ENCODE peak calls at places on chromosomes 12 and 14, in eight cellular contexts. One of them, this sample, is unnamed.

GRCh38 chr12:112031472-112031871 is 18.2 kb downstream of the ERP29 start:
- DNase-seq in stimulated activated CD4-positive, alpha-beta T cell treated with anti-CD3 and anti-CD28 coated beads, TNF-alpha, amount 100 ng/mL, for 48 hours: no peak
- DNase-seq in amygdala: no peak
- DNase-seq in stimulated activated naive CD4-positive, alpha-beta T cell: no peak
- DNase-seq in A549: no peak
- DNase-seq in OCI-LY7: no peak
- DNase-seq in NCI-H1417: no peak
- DNase-seq in M059J: no peak
- DNase-seq in this sample: no peak

GRCh38 chr12:9099552-9100190 is 16.0 kb downstream of the A2M start:
- DNase-seq in stimulated activated CD4-positive, alpha-beta T cell treated with anti-CD3 and anti-CD28 coated beads, TNF-alpha, amount 100 ng/mL, for 48 hours: no peak
- DNase-seq in stimulated activated naive CD4-positive, alpha-beta T cell: no peak
- DNase-seq in M059J: no peak
- DNase-seq in amygdala: no peak
- DNase-seq in NCI-H1417: no peak
- DNase-seq in A549: no peak
- DNase-seq in OCI-LY7: no peak
- DNase-seq in this sample: no peak

GRCh38 chr14:60665178-60665555 is 15.9 kb upstream of the SIX1 start:
- DNase-seq in NCI-H1417: peak
- DNase-seq in stimulated activated CD4-positive, alpha-beta T cell treated with anti-CD3 and anti-CD28 coated beads, TNF-alpha, amount 100 ng/mL, for 48 hours: no peak
- DNase-seq in OCI-LY7: no peak
- DNase-seq in A549: no peak
- DNase-seq in stimulated activated naive CD4-positive, alpha-beta T cell: no peak
- DNase-seq in M059J: no peak
- DNase-seq in amygdala: no peak
- DNase-seq in this sample: no peak

GRCh38 chr14:106185837-106186233 is 659.5 kb downstream of the TMEM121 start:
- DNase-seq in A549: no peak
- DNase-seq in OCI-LY7: peak
- DNase-seq in amygdala: no peak
- DNase-seq in M059J: no peak
- DNase-seq in stimulated activated naive CD4-positive, alpha-beta T cell: peak
- DNase-seq in NCI-H1417: no peak
- DNase-seq in stimulated activated CD4-positive, alpha-beta T cell treated with anti-CD3 and anti-CD28 coated beads, TNF-alpha, amount 100 ng/mL, for 48 hours: peak
- DNase-seq in this sample: peak

GRCh38 chr12:77354766-77355362 is 289.5 kb upstream of the E2F7 start:
- DNase-seq in A549: no peak
- DNase-seq in M059J: peak
- DNase-seq in stimulated activated naive CD4-positive, alpha-beta T cell: no peak
- DNase-seq in amygdala: no peak
- DNase-seq in OCI-LY7: no peak
- DNase-seq in stimulated activated CD4-positive, alpha-beta T cell treated with anti-CD3 and anti-CD28 coated beads, TNF-alpha, amount 100 ng/mL, for 48 hours: no peak
- DNase-seq in NCI-H1417: no peak
- DNase-seq in this sample: no peak

GRCh38 chr14:86420131-86420530 is 890.2 kb downstream of the FLRT2 start:
- DNase-seq in A549: no peak
- DNase-seq in stimulated activated CD4-positive, alpha-beta T cell treated with anti-CD3 and anti-CD28 coated beads, TNF-alpha, amount 100 ng/mL, for 48 hours: no peak
- DNase-seq in stimulated activated naive CD4-positive, alpha-beta T cell: no peak
- DNase-seq in M059J: no peak
- DNase-seq in OCI-LY7: no peak
- DNase-seq in NCI-H1417: no peak
- DNase-seq in amygdala: no peak
- DNase-seq in this sample: no peak

GRCh38 chr14:90820958-90821357 is 4.7 kb upstream of the TTC7B start:
- DNase-seq in M059J: peak
- DNase-seq in A549: no peak
- DNase-seq in stimulated activated CD4-positive, alpha-beta T cell treated with anti-CD3 and anti-CD28 coated beads, TNF-alpha, amount 100 ng/mL, for 48 hours: peak
- DNase-seq in stimulated activated naive CD4-positive, alpha-beta T cell: no peak
- DNase-seq in NCI-H1417: peak
- DNase-seq in amygdala: no peak
- DNase-seq in OCI-LY7: no peak
- DNase-seq in this sample: no peak

GRCh38 chr14:100432652-100433427 is 109.7 kb downstream of the SLC25A47 start:
- DNase-seq in OCI-LY7: no peak
- DNase-seq in amygdala: no peak
- DNase-seq in stimulated activated CD4-positive, alpha-beta T cell treated with anti-CD3 and anti-CD28 coated beads, TNF-alpha, amount 100 ng/mL, for 48 hours: no peak
- DNase-seq in A549: no peak
- DNase-seq in NCI-H1417: no peak
- DNase-seq in stimulated activated naive CD4-positive, alpha-beta T cell: no peak
- DNase-seq in M059J: no peak
- DNase-seq in this sample: no peak

GRCh38 chr12:118727967-118728366 is 253.4 kb upstream of the SRRM4 start:
- DNase-seq in A549: no peak
- DNase-seq in amygdala: no peak
- DNase-seq in stimulated activated naive CD4-positive, alpha-beta T cell: no peak
- DNase-seq in OCI-LY7: no peak
- DNase-seq in stimulated activated CD4-positive, alpha-beta T cell treated with anti-CD3 and anti-CD28 coated beads, TNF-alpha, amount 100 ng/mL, for 48 hours: no peak
- DNase-seq in M059J: no peak
- DNase-seq in NCI-H1417: no peak
- DNase-seq in this sample: no peak

GRCh38 chr14:100241279-100241678 is 2.3 kb downstream of the YY1 start:
- DNase-seq in M059J: no peak
- DNase-seq in amygdala: no peak
- DNase-seq in A549: no peak
- DNase-seq in stimulated activated CD4-positive, alpha-beta T cell treated with anti-CD3 and anti-CD28 coated beads, TNF-alpha, amount 100 ng/mL, for 48 hours: no peak
- DNase-seq in OCI-LY7: no peak
- DNase-seq in stimulated activated naive CD4-positive, alpha-beta T cell: no peak
- DNase-seq in NCI-H1417: peak
- DNase-seq in this sample: no peak

GRCh38 chr12:4445156-4446020 is at the start of gene FGF6:
- DNase-seq in OCI-LY7: no peak
- DNase-seq in M059J: no peak
- DNase-seq in stimulated activated CD4-positive, alpha-beta T cell treated with anti-CD3 and anti-CD28 coated beads, TNF-alpha, amount 100 ng/mL, for 48 hours: no peak
- DNase-seq in amygdala: no peak
- DNase-seq in A549: no peak
- DNase-seq in stimulated activated naive CD4-positive, alpha-beta T cell: no peak
- DNase-seq in NCI-H1417: no peak
- DNase-seq in this sample: no peak

GRCh38 chr12:1820191-1820599 is at the start of gene LRTM2:
- DNase-seq in M059J: no peak
- DNase-seq in stimulated activated CD4-positive, alpha-beta T cell treated with anti-CD3 and anti-CD28 coated beads, TNF-alpha, amount 100 ng/mL, for 48 hours: no peak
- DNase-seq in OCI-LY7: no peak
- DNase-seq in stimulated activated naive CD4-positive, alpha-beta T cell: no peak
- DNase-seq in A549: no peak
- DNase-seq in NCI-H1417: peak
- DNase-seq in amygdala: peak
- DNase-seq in this sample: no peak

GRCh38 chr12:121451931-121452330 is 52.0 kb downstream of the RNF34 start:
- DNase-seq in stimulated activated naive CD4-positive, alpha-beta T cell: no peak
- DNase-seq in NCI-H1417: no peak
- DNase-seq in stimulated activated CD4-positive, alpha-beta T cell treated with anti-CD3 and anti-CD28 coated beads, TNF-alpha, amount 100 ng/mL, for 48 hours: no peak
- DNase-seq in A549: no peak
- DNase-seq in amygdala: no peak
- DNase-seq in M059J: no peak
- DNase-seq in OCI-LY7: no peak
- DNase-seq in this sample: no peak

GRCh38 chr14:45085004-45085403 is 1.1 kb downstream of the PRPF39 start:
- DNase-seq in NCI-H1417: no peak
- DNase-seq in amygdala: no peak
- DNase-seq in M059J: peak
- DNase-seq in OCI-LY7: peak
- DNase-seq in stimulated activated CD4-positive, alpha-beta T cell treated with anti-CD3 and anti-CD28 coated beads, TNF-alpha, amount 100 ng/mL, for 48 hours: no peak
- DNase-seq in stimulated activated naive CD4-positive, alpha-beta T cell: no peak
- DNase-seq in A549: no peak
- DNase-seq in this sample: peak

GRCh38 chr14:92452471-92452870 is 61.1 kb upstream of the RIN3 start:
- DNase-seq in stimulated activated naive CD4-positive, alpha-beta T cell: no peak
- DNase-seq in A549: no peak
- DNase-seq in OCI-LY7: no peak
- DNase-seq in M059J: no peak
- DNase-seq in amygdala: no peak
- DNase-seq in NCI-H1417: no peak
- DNase-seq in stimulated activated CD4-positive, alpha-beta T cell treated with anti-CD3 and anti-CD28 coated beads, TNF-alpha, amount 100 ng/mL, for 48 hours: no peak
- DNase-seq in this sample: no peak

GRCh38 chr12:64578556-64578955 is 31.7 kb upstream of the RASSF3 start:
- DNase-seq in OCI-LY7: no peak
- DNase-seq in NCI-H1417: no peak
- DNase-seq in amygdala: no peak
- DNase-seq in A549: no peak
- DNase-seq in M059J: no peak
- DNase-seq in stimulated activated naive CD4-positive, alpha-beta T cell: no peak
- DNase-seq in stimulated activated CD4-positive, alpha-beta T cell treated with anti-CD3 and anti-CD28 coated beads, TNF-alpha, amount 100 ng/mL, for 48 hours: no peak
- DNase-seq in this sample: no peak

GRCh38 chr12:132316497-132317232 is 12.7 kb downstream of the GALNT9 start:
- DNase-seq in NCI-H1417: no peak
- DNase-seq in M059J: no peak
- DNase-seq in stimulated activated CD4-positive, alpha-beta T cell treated with anti-CD3 and anti-CD28 coated beads, TNF-alpha, amount 100 ng/mL, for 48 hours: no peak
- DNase-seq in A549: no peak
- DNase-seq in amygdala: no peak
- DNase-seq in stimulated activated naive CD4-positive, alpha-beta T cell: no peak
- DNase-seq in OCI-LY7: no peak
- DNase-seq in this sample: no peak